ENCODE peak calls at places on chromosome 10, in ten cellular contexts. I, Q, V, A, U, T, B, X, M and Y are unnamed samples.

GRCh38 chr10:92125169-92125543 is 165.7 kb downstream of the CPEB3 start:
- DNase-seq in T (no peak), U (no peak), X (no peak), A (no peak), Q (no peak), I (no peak), B (no peak), M (no peak), V (no peak), Y (no peak)

GRCh38 chr10:97332586-97333350 is 1.8 kb downstream of the FRAT2 start:
- DNase-seq in M (peak), X (peak), T (no peak), B (peak), U (peak), Q (peak), V (peak), I (no peak), A (no peak), Y (no peak)

GRCh38 chr10:27618036-27618615 is 114.0 kb downstream of the RAB18 start:
- DNase-seq in A (no peak), I (no peak), U (no peak), B (no peak), V (no peak), Q (no peak), X (no peak), T (no peak), M (no peak), Y (no peak)

GRCh38 chr10:124407451-124407850 is 11.3 kb downstream of the OAT start:
- DNase-seq in V (no peak), B (no peak), T (no peak), X (no peak), A (no peak), Q (no peak), M (no peak), U (no peak), I (no peak), Y (no peak)

GRCh38 chr10:102344067-102344466 is 51.4 kb upstream of the NFKB2 start:
- DNase-seq in M (no peak), U (no peak), V (no peak), Q (no peak), T (no peak), B (no peak), I (no peak), X (no peak), A (no peak), Y (no peak)

GRCh38 chr10:3068201-3068967 is 1.0 kb downstream of the PFKP start:
- DNase-seq in B (peak), A (peak), V (peak), T (peak), Q (peak), I (peak), U (peak), X (peak), M (peak), Y (no peak)

GRCh38 chr10:76736392-76736791 is 901.2 kb downstream of the KCNMA1 start:
- DNase-seq in U (no peak), I (no peak), A (no peak), M (no peak), T (no peak), V (no peak), X (no peak), B (no peak), Q (no peak), Y (no peak)

GRCh38 chr10:6514180-6514579 is 65.9 kb downstream of the PRKCQ start:
- DNase-seq in X (no peak), Q (no peak), A (no peak), B (no peak), U (no peak), T (no peak), M (no peak), I (no peak), V (no peak), Y (no peak)

GRCh38 chr10:34045571-34046190 is 711.2 kb upstream of the NRP1 start:
- DNase-seq in I (no peak), X (no peak), B (no peak), A (no peak), T (no peak), M (no peak), Q (no peak), V (no peak), U (no peak), Y (no peak)

GRCh38 chr10:132879408-132880147 is 62.8 kb downstream of the CFAP46 start:
- DNase-seq in M (no peak), B (no peak), A (no peak), U (no peak), I (no peak), X (no peak), Q (no peak), T (peak), V (no peak), Y (no peak)

GRCh38 chr10:96585726-96586418 is 940 bp downstream of the TM9SF3 start:
- DNase-seq in T (no peak), I (no peak), U (peak), Q (peak), M (peak), X (no peak), V (no peak), B (peak), A (peak), Y (no peak)

GRCh38 chr10:79044036-79044664 is 24.6 kb upstream of the ZMIZ1 start:
- DNase-seq in I (no peak), T (peak), Q (no peak), U (no peak), B (no peak), X (no peak), M (no peak), A (no peak), V (no peak), Y (no peak)

GRCh38 chr10:79070611-79071534 is 2.1 kb downstream of the ZMIZ1 start:
- DNase-seq in X (peak), M (peak), V (peak), T (peak), B (peak), I (no peak), Q (peak), U (peak), A (no peak), Y (peak)

GRCh38 chr10:18340496-18341051 is 200.3 kb downstream of the CACNB2 start:
- DNase-seq in A (no peak), Q (no peak), B (peak), X (no peak), T (no peak), M (no peak), I (no peak), U (no peak), V (peak), Y (no peak)

GRCh38 chr10:30676319-30676718 is 46.8 kb upstream of the LYZL2 start:
- DNase-seq in U (no peak), I (no peak), Q (no peak), B (no peak), T (no peak), V (no peak), A (no peak), X (no peak), M (no peak), Y (no peak)

GRCh38 chr10:32378371-32379301 is 31.7 kb upstream of the EPC1 start:
- DNase-seq in I (peak), B (peak), Q (peak), M (peak), A (peak), U (peak), V (peak), X (peak), T (peak), Y (peak)